ENCODE peak calls at places on chromosomes 13 and 19, in seven cellular contexts. H is C1 segment of cervical spinal cord; Y is AG04450; U is stimulated activated CD8-positive, alpha-beta memory T cell treated with anti-CD3 and anti-CD28 coated beads, Interleukin-4, amount 100 ng/mL, for 4 hours; S is activated T-helper 1 cell treated with anti-CD3 and anti-CD28 coated beads, Interleukin-2, amount 50 U/mL, for 16 hours; K is CD8-positive, alpha-beta memory T cell; B is T1000. G is an unnamed sample.

GRCh38 chr13:30132623-30133553 is 174.5 kb downstream of the KATNAL1 start:
- DNase-seq in H (peak; percentile 89), Y (peak; percentile 81), U (peak; percentile 99), S (peak; percentile 99), K (peak; percentile 87), B (peak; percentile 82), G (peak; percentile 96)

GRCh38 chr13:67147257-67148218 is 82.6 kb downstream of the PCDH9 start:
- DNase-seq in H (no peak), Y (peak; percentile 24), U (no peak), S (no peak), K (no peak), B (no peak), G (no peak)

GRCh38 chr19:17555929-17556813 is 722 bp downstream of the COLGALT1 start:
- DNase-seq in H (peak; percentile 46), Y (no peak), U (no peak), S (no peak), K (no peak), B (no peak), G (no peak)

GRCh38 chr13:33111414-33112110 is 95.3 kb downstream of the KL start:
- DNase-seq in H (no peak), Y (no peak), U (no peak), S (no peak), K (no peak), B (no peak), G (no peak)

GRCh38 chr19:2641332-2641698 is 61.2 kb downstream of the GNG7 start:
- DNase-seq in H (no peak), Y (no peak), U (no peak), S (no peak), K (no peak), B (no peak), G (no peak)

GRCh38 chr13:106373304-106373988 is 162.0 kb downstream of the EFNB2 start:
- DNase-seq in H (no peak), Y (no peak), U (no peak), S (no peak), K (no peak), B (no peak), G (no peak)

GRCh38 chr19:40414536-40415535 is 1.7 kb upstream of the PRX start:
- DNase-seq in H (no peak), Y (no peak), U (no peak), S (no peak), K (no peak), B (no peak), G (no peak)

GRCh38 chr13:64688893-64689677 is 2541.1 kb downstream of the PCDH9 start:
- DNase-seq in H (no peak), Y (peak; percentile 36), U (no peak), S (no peak), K (no peak), B (no peak), G (no peak)

GRCh38 chr13:74056829-74057564 is 77.2 kb downstream of the KLF12 start:
- DNase-seq in H (no peak), Y (no peak), U (no peak), S (no peak), K (no peak), B (no peak), G (no peak)

GRCh38 chr13:45807520-45808099 is 43.9 kb downstream of the SIAH3 start:
- DNase-seq in H (no peak), Y (no peak), U (no peak), S (no peak), K (no peak), B (no peak), G (no peak)

G was measured in vagina.